ENCODE peak calls at places on chromosome 6, in nine cellular contexts. One of them, this sample, is unnamed.

GRCh38 chr6:1461207-1461606 is 71.8 kb downstream of the FOXF2 start:
- DNase-seq in AG09309: peak
- DNase-seq in right lobe of liver: no peak
- DNase-seq in glutamatergic neuron: no peak
- DNase-seq in endothelial cell: no peak
- DNase-seq in body of pancreas: no peak
- DNase-seq in astrocyte of the cerebellum: peak
- DNase-seq in adrenal gland: no peak
- DNase-seq in fibroblast of mammary gland: peak
- DNase-seq in this sample: no peak

GRCh38 chr6:89792881-89793280 is 26.7 kb downstream of the MDN1 start:
- DNase-seq in AG09309: peak
- DNase-seq in right lobe of liver: no peak
- DNase-seq in glutamatergic neuron: peak
- DNase-seq in endothelial cell: peak
- DNase-seq in body of pancreas: no peak
- DNase-seq in astrocyte of the cerebellum: peak
- DNase-seq in adrenal gland: no peak
- DNase-seq in fibroblast of mammary gland: peak
- DNase-seq in this sample: no peak

GRCh38 chr6:32327103-32327502 is 44.6 kb downstream of the TSBP1 start:
- DNase-seq in AG09309: no peak
- DNase-seq in right lobe of liver: no peak
- DNase-seq in glutamatergic neuron: no peak
- DNase-seq in endothelial cell: no peak
- DNase-seq in body of pancreas: no peak
- DNase-seq in astrocyte of the cerebellum: no peak
- DNase-seq in adrenal gland: no peak
- DNase-seq in fibroblast of mammary gland: no peak
- DNase-seq in this sample: no peak

GRCh38 chr6:53112404-53112803 is 36.2 kb downstream of the GCM1 start:
- DNase-seq in AG09309: no peak
- DNase-seq in right lobe of liver: no peak
- DNase-seq in glutamatergic neuron: no peak
- DNase-seq in endothelial cell: no peak
- DNase-seq in body of pancreas: no peak
- DNase-seq in astrocyte of the cerebellum: no peak
- DNase-seq in adrenal gland: no peak
- DNase-seq in fibroblast of mammary gland: no peak
- DNase-seq in this sample: no peak

GRCh38 chr6:148293181-148293995 is 49.2 kb upstream of the SASH1 start:
- DNase-seq in AG09309: no peak
- DNase-seq in right lobe of liver: no peak
- DNase-seq in glutamatergic neuron: no peak
- DNase-seq in endothelial cell: no peak
- DNase-seq in body of pancreas: peak
- DNase-seq in astrocyte of the cerebellum: no peak
- DNase-seq in adrenal gland: no peak
- DNase-seq in fibroblast of mammary gland: no peak
- DNase-seq in this sample: peak

GRCh38 chr6:168072266-168072665 is 6.7 kb downstream of the FRMD1 start:
- DNase-seq in AG09309: no peak
- DNase-seq in right lobe of liver: no peak
- DNase-seq in glutamatergic neuron: no peak
- DNase-seq in endothelial cell: no peak
- DNase-seq in body of pancreas: no peak
- DNase-seq in astrocyte of the cerebellum: no peak
- DNase-seq in adrenal gland: no peak
- DNase-seq in fibroblast of mammary gland: no peak
- DNase-seq in this sample: no peak

GRCh38 chr6:23465912-23466311 is 660.1 kb upstream of the NRSN1 start:
- DNase-seq in AG09309: no peak
- DNase-seq in right lobe of liver: no peak
- DNase-seq in glutamatergic neuron: no peak
- DNase-seq in endothelial cell: no peak
- DNase-seq in body of pancreas: no peak
- DNase-seq in astrocyte of the cerebellum: no peak
- DNase-seq in adrenal gland: no peak
- DNase-seq in fibroblast of mammary gland: no peak
- DNase-seq in this sample: no peak

GRCh38 chr6:67633058-67633457 is 1002.0 kb upstream of the ADGRB3 start:
- DNase-seq in AG09309: no peak
- DNase-seq in right lobe of liver: no peak
- DNase-seq in glutamatergic neuron: no peak
- DNase-seq in endothelial cell: no peak
- DNase-seq in body of pancreas: no peak
- DNase-seq in astrocyte of the cerebellum: no peak
- DNase-seq in adrenal gland: no peak
- DNase-seq in fibroblast of mammary gland: no peak
- DNase-seq in this sample: no peak

GRCh38 chr6:81911446-81911845 is 159.0 kb upstream of the TENT5A start:
- DNase-seq in AG09309: no peak
- DNase-seq in right lobe of liver: no peak
- DNase-seq in glutamatergic neuron: no peak
- DNase-seq in endothelial cell: no peak
- DNase-seq in body of pancreas: no peak
- DNase-seq in astrocyte of the cerebellum: no peak
- DNase-seq in adrenal gland: no peak
- DNase-seq in fibroblast of mammary gland: no peak
- DNase-seq in this sample: no peak

GRCh38 chr6:44353336-44353735 is 10.9 kb downstream of the SPATS1 start:
- DNase-seq in AG09309: no peak
- DNase-seq in right lobe of liver: no peak
- DNase-seq in glutamatergic neuron: no peak
- DNase-seq in endothelial cell: no peak
- DNase-seq in body of pancreas: no peak
- DNase-seq in astrocyte of the cerebellum: no peak
- DNase-seq in adrenal gland: no peak
- DNase-seq in fibroblast of mammary gland: no peak
- DNase-seq in this sample: no peak

GRCh38 chr6:33886673-33887144 is 82.9 kb upstream of the MLN start:
- DNase-seq in AG09309: peak
- DNase-seq in right lobe of liver: peak
- DNase-seq in glutamatergic neuron: no peak
- DNase-seq in endothelial cell: no peak
- DNase-seq in body of pancreas: no peak
- DNase-seq in astrocyte of the cerebellum: no peak
- DNase-seq in adrenal gland: peak
- DNase-seq in fibroblast of mammary gland: peak
- DNase-seq in this sample: peak

GRCh38 chr6:10404107-10404798 is 10.6 kb downstream of the TFAP2A start:
- DNase-seq in AG09309: peak
- DNase-seq in right lobe of liver: peak
- DNase-seq in glutamatergic neuron: peak
- DNase-seq in endothelial cell: peak
- DNase-seq in body of pancreas: peak
- DNase-seq in astrocyte of the cerebellum: peak
- DNase-seq in adrenal gland: peak
- DNase-seq in fibroblast of mammary gland: peak
- DNase-seq in this sample: peak
- TF ChIP-seq CTCF in AG09309: peak
- TF ChIP-seq CTCF in right lobe of liver: peak
- TF ChIP-seq CTCF in glutamatergic neuron: no peak
- TF ChIP-seq CTCF in endothelial cell: no peak
- TF ChIP-seq CTCF in body of pancreas: peak
- TF ChIP-seq CTCF in astrocyte of the cerebellum: peak
- TF ChIP-seq CTCF in adrenal gland: peak
- TF ChIP-seq CTCF in fibroblast of mammary gland: no peak
- TF ChIP-seq CTCF in this sample: peak

GRCh38 chr6:20632696-20633095 is 98.4 kb downstream of the CDKAL1 start:
- DNase-seq in AG09309: no peak
- DNase-seq in right lobe of liver: no peak
- DNase-seq in glutamatergic neuron: no peak
- DNase-seq in endothelial cell: no peak
- DNase-seq in body of pancreas: no peak
- DNase-seq in astrocyte of the cerebellum: no peak
- DNase-seq in adrenal gland: no peak
- DNase-seq in fibroblast of mammary gland: no peak
- DNase-seq in this sample: no peak
- TF ChIP-seq CTCF in AG09309: no peak
- TF ChIP-seq CTCF in right lobe of liver: no peak
- TF ChIP-seq CTCF in glutamatergic neuron: no peak
- TF ChIP-seq CTCF in endothelial cell: no peak
- TF ChIP-seq CTCF in body of pancreas: no peak
- TF ChIP-seq CTCF in astrocyte of the cerebellum: no peak
- TF ChIP-seq CTCF in adrenal gland: no peak
- TF ChIP-seq CTCF in fibroblast of mammary gland: no peak
- TF ChIP-seq CTCF in this sample: no peak

DNA sequence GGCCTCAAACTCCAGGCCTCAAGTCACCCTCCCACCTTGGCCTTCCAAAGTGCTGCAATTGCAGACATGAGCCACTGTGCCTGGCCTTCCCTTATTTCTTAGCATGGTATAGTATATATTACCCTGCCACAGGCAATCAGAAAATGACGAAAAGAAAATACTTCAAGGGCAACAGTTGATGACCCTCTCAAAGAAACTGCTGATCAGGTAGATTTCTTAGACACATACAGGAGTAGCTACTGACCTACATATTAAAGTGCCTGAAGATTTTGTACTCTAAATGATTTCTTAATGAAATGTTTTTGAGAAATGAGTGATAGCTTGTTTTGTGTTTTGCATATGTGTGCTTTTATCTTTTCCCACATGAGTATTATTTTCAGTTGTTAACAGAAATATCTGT is 4.6 kb downstream of the SLC35F1 start:
- DNase-seq in AG09309: no peak
- DNase-seq in right lobe of liver: no peak
- DNase-seq in glutamatergic neuron: no peak
- DNase-seq in endothelial cell: no peak
- DNase-seq in body of pancreas: no peak
- DNase-seq in astrocyte of the cerebellum: no peak
- DNase-seq in adrenal gland: no peak
- DNase-seq in fibroblast of mammary gland: no peak
- DNase-seq in this sample: no peak
- TF ChIP-seq CTCF in AG09309: no peak
- TF ChIP-seq CTCF in right lobe of liver: no peak
- TF ChIP-seq CTCF in glutamatergic neuron: no peak
- TF ChIP-seq CTCF in endothelial cell: no peak
- TF ChIP-seq CTCF in body of pancreas: no peak
- TF ChIP-seq CTCF in astrocyte of the cerebellum: no peak
- TF ChIP-seq CTCF in adrenal gland: no peak
- TF ChIP-seq CTCF in fibroblast of mammary gland: no peak
- TF ChIP-seq CTCF in this sample: no peak

GRCh38 chr6:143333749-143334520 is 116.6 kb downstream of the ADAT2 start:
- DNase-seq in AG09309: no peak
- DNase-seq in right lobe of liver: no peak
- DNase-seq in glutamatergic neuron: no peak
- DNase-seq in endothelial cell: no peak
- DNase-seq in body of pancreas: no peak
- DNase-seq in astrocyte of the cerebellum: no peak
- DNase-seq in adrenal gland: no peak
- DNase-seq in fibroblast of mammary gland: no peak
- DNase-seq in this sample: no peak

GRCh38 chr6:143336446-143337152 is 113.9 kb downstream of the ADAT2 start:
- DNase-seq in AG09309: no peak
- DNase-seq in right lobe of liver: no peak
- DNase-seq in glutamatergic neuron: no peak
- DNase-seq in endothelial cell: no peak
- DNase-seq in body of pancreas: no peak
- DNase-seq in astrocyte of the cerebellum: peak
- DNase-seq in adrenal gland: no peak
- DNase-seq in fibroblast of mammary gland: peak
- DNase-seq in this sample: no peak

GRCh38 chr6:143339223-143339622 is 111.3 kb downstream of the ADAT2 start:
- DNase-seq in AG09309: no peak
- DNase-seq in right lobe of liver: no peak
- DNase-seq in glutamatergic neuron: no peak
- DNase-seq in endothelial cell: no peak
- DNase-seq in body of pancreas: no peak
- DNase-seq in astrocyte of the cerebellum: no peak
- DNase-seq in adrenal gland: no peak
- DNase-seq in fibroblast of mammary gland: no peak
- DNase-seq in this sample: no peak

GRCh38 chr6:143335865-143336264 is 114.6 kb downstream of the ADAT2 start:
- DNase-seq in AG09309: no peak
- DNase-seq in right lobe of liver: no peak
- DNase-seq in glutamatergic neuron: no peak
- DNase-seq in endothelial cell: no peak
- DNase-seq in body of pancreas: no peak
- DNase-seq in astrocyte of the cerebellum: no peak
- DNase-seq in adrenal gland: no peak
- DNase-seq in fibroblast of mammary gland: no peak
- DNase-seq in this sample: no peak

GRCh38 chr6:143337201-143337949 is 113.1 kb downstream of the ADAT2 start:
- DNase-seq in AG09309: no peak
- DNase-seq in right lobe of liver: no peak
- DNase-seq in glutamatergic neuron: peak
- DNase-seq in endothelial cell: peak
- DNase-seq in body of pancreas: peak
- DNase-seq in astrocyte of the cerebellum: no peak
- DNase-seq in adrenal gland: peak
- DNase-seq in fibroblast of mammary gland: no peak
- DNase-seq in this sample: peak
- TF ChIP-seq CTCF in AG09309: peak
- TF ChIP-seq CTCF in right lobe of liver: peak
- TF ChIP-seq CTCF in glutamatergic neuron: peak
- TF ChIP-seq CTCF in endothelial cell: peak
- TF ChIP-seq CTCF in body of pancreas: peak
- TF ChIP-seq CTCF in astrocyte of the cerebellum: peak
- TF ChIP-seq CTCF in adrenal gland: peak
- TF ChIP-seq CTCF in fibroblast of mammary gland: peak
- TF ChIP-seq CTCF in this sample: peak

DNA sequence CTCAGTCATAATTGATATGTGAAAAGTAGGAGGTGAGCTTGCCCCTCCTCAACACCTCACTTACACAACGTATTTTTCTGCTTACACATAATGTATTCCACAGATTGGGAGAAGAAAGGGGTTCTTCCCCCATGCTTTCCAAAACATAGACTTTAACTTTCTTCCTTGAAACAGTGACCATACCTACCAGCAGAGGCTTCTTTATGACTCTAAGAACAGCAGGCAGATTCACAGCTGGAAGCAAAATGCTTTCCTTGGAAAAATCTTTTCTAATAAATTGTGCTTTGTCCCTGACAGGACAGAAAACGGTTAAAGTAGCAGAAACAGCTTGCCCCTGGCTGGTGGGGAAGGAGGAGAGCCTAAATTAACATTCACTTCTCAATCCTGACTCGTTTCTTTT is 629.1 kb upstream of the IMPG1 start:
- DNase-seq in AG09309: no peak
- DNase-seq in right lobe of liver: no peak
- DNase-seq in glutamatergic neuron: no peak
- DNase-seq in endothelial cell: no peak
- DNase-seq in body of pancreas: no peak
- DNase-seq in astrocyte of the cerebellum: no peak
- DNase-seq in adrenal gland: no peak
- DNase-seq in fibroblast of mammary gland: no peak
- DNase-seq in this sample: no peak
- TF ChIP-seq CTCF in AG09309: peak
- TF ChIP-seq CTCF in right lobe of liver: peak
- TF ChIP-seq CTCF in glutamatergic neuron: no peak
- TF ChIP-seq CTCF in endothelial cell: no peak
- TF ChIP-seq CTCF in body of pancreas: no peak
- TF ChIP-seq CTCF in astrocyte of the cerebellum: no peak
- TF ChIP-seq CTCF in adrenal gland: no peak
- TF ChIP-seq CTCF in fibroblast of mammary gland: no peak
- TF ChIP-seq CTCF in this sample: no peak

GRCh38 chr6:19121516-19121915 is 715.7 kb upstream of the ID4 start:
- DNase-seq in AG09309: no peak
- DNase-seq in right lobe of liver: no peak
- DNase-seq in glutamatergic neuron: no peak
- DNase-seq in endothelial cell: no peak
- DNase-seq in body of pancreas: no peak
- DNase-seq in astrocyte of the cerebellum: no peak
- DNase-seq in adrenal gland: no peak
- DNase-seq in fibroblast of mammary gland: no peak
- DNase-seq in this sample: no peak
- TF ChIP-seq CTCF in AG09309: no peak
- TF ChIP-seq CTCF in right lobe of liver: no peak
- TF ChIP-seq CTCF in glutamatergic neuron: no peak
- TF ChIP-seq CTCF in endothelial cell: no peak
- TF ChIP-seq CTCF in body of pancreas: no peak
- TF ChIP-seq CTCF in astrocyte of the cerebellum: no peak
- TF ChIP-seq CTCF in adrenal gland: no peak
- TF ChIP-seq CTCF in fibroblast of mammary gland: no peak
- TF ChIP-seq CTCF in this sample: no peak

This sample was measured in left ventricle myocardium inferior.